ENCODE peak calls at places on chromosomes 4 and X, in four cellular contexts. G, B, S and V are unnamed samples.

GRCh38 chr4:2409381-2409783 is 9.1 kb downstream of the ZFYVE28 start:
- DNase-seq in G (no peak), S (no peak), B (no peak), V (no peak)

GRCh38 chr4:64584981-64585557 is 175.8 kb upstream of the TECRL start:
- DNase-seq in B (peak), S (peak), G (peak), V (no peak)

GRCh38 chr4:152106113-152106763 is 345.4 kb upstream of the GATB start:
- DNase-seq in S (peak), B (peak), G (no peak), V (peak)

GRCh38 chr4:113383111-113383785 is 333.8 kb downstream of the ANK2 start:
- DNase-seq in S (peak), B (peak), G (no peak), V (no peak)

GRCh38 chr4:174873931-174874330 is 44.2 kb upstream of the ADAM29 start:
- DNase-seq in B (no peak), S (no peak), G (peak), V (no peak)

GRCh38 chr4:7393491-7394183 is 41.1 kb downstream of the PSAPL1 start:
- DNase-seq in B (no peak), G (no peak), S (no peak), V (peak)

GRCh38 chr4:167838686-167839085 is 253.7 kb upstream of the ANXA10 start:
- DNase-seq in S (no peak), B (no peak), G (no peak), V (no peak)

GRCh38 chr4:87258677-87259076 is 38.3 kb upstream of the KLHL8 start:
- DNase-seq in B (no peak), G (no peak), S (no peak), V (no peak)

GRCh38 chr4:100042235-100042634 is 92.2 kb upstream of the H2AZ1 start:
- DNase-seq in G (no peak), S (no peak), B (no peak), V (no peak)

GRCh38 chr4:7192252-7193039 is at the start of gene SORCS2:
- DNase-seq in S (peak), G (peak), B (peak), V (peak)

GRCh38 chr4:17780461-17781071 is 855 bp downstream of the FAM184B start:
- DNase-seq in B (no peak), G (peak), S (peak), V (no peak)

GRCh38 chr4:107035711-107036601 is at the start of gene DKK2:
- DNase-seq in B (peak), G (no peak), S (peak), V (peak)

GRCh38 chr4:40763228-40763716 is 13.5 kb downstream of the NSUN7 start:
- DNase-seq in G (no peak), B (no peak), S (peak), V (no peak)

GRCh38 chrX:102339312-102340298 is 92.6 kb downstream of the NXF2 start:
- DNase-seq in S (no peak), G (no peak), B (no peak), V (peak)

GRCh38 chr4:156790866-156791265 is 180.7 kb downstream of the PDGFC start:
- DNase-seq in B (peak), S (peak), G (no peak), V (peak)

GRCh38 chr4:69054578-69055200 is 41.6 kb upstream of the UGT2B7 start:
- DNase-seq in G (no peak), B (peak), S (peak), V (no peak)

GRCh38 chr4:100894339-100894870 is 376.6 kb upstream of the EMCN start:
- DNase-seq in G (no peak), S (no peak), B (no peak), V (no peak)

GRCh38 chr4:73257995-73258667 is 467 bp downstream of the ANKRD17 start:
- DNase-seq in G (peak), S (peak), B (peak), V (peak)

GRCh38 chr4:116516711-116517110 is 568.7 kb downstream of the TRAM1L1 start:
- DNase-seq in S (no peak), G (no peak), B (no peak), V (no peak)

GRCh38 chr4:169619518-169619957 is 840 bp upstream of the CLCN3 start:
- DNase-seq in S (peak), B (peak), G (peak), V (peak)

GRCh38 chr4:84582988-84583870 is at the start of gene CDS1:
- DNase-seq in S (no peak), B (no peak), G (peak), V (peak)

GRCh38 chr4:151420408-151420807 is 11.4 kb downstream of the FHIP1A start:
- DNase-seq in G (no peak), S (no peak), B (peak), V (no peak)

GRCh38 chrX:109760241-109760921 is 27.3 kb upstream of the ACSL4 start:
- DNase-seq in S (no peak), B (peak), G (peak), V (peak)

GRCh38 chr4:113825272-113825671 is 63.7 kb upstream of the CAMK2D start:
- DNase-seq in G (no peak), S (no peak), B (no peak), V (no peak)

GRCh38 chr4:88246600-88246999 is 37.8 kb downstream of the PPM1K start:
- DNase-seq in B (no peak), G (no peak), S (no peak), V (no peak)

GRCh38 chr4:169307581-169307980 is 36.8 kb upstream of the SH3RF1 start:
- DNase-seq in G (no peak), S (no peak), B (no peak), V (no peak)

GRCh38 chrX:49166914-49167739 is 4.6 kb downstream of the MAGIX start:
- DNase-seq in B (peak), G (peak), S (peak), V (peak)

GRCh38 chr4:1520145-1520661 is 114.0 kb upstream of the NKX1-1 start:
- DNase-seq in S (no peak), G (no peak), B (no peak), V (no peak)

GRCh38 chr4:74109894-74110605 is 11.1 kb upstream of the CXCL2 start:
- DNase-seq in S (peak), G (no peak), B (no peak), V (no peak)

GRCh38 chr4:29972121-29972520 is 748.0 kb upstream of the PCDH7 start:
- DNase-seq in B (no peak), S (no peak), G (no peak), V (no peak)

GRCh38 chrX:116749943-116750342 is 287.2 kb upstream of the CT83 start:
- DNase-seq in S (peak), G (peak), B (no peak), V (peak)

GRCh38 chrX:46620505-46620904 is 46.9 kb downstream of the CHST7 start:
- DNase-seq in G (no peak), S (no peak), B (no peak), V (no peak)

GRCh38 chrX:107537815-107538214 is 88.4 kb downstream of the FRMPD3 start:
- DNase-seq in S (peak), G (peak), B (peak), V (peak)

GRCh38 chr4:129163427-129163826 is 67.5 kb downstream of the C4orf33 start:
- DNase-seq in B (no peak), G (no peak), S (no peak), V (no peak)

GRCh38 chrX:68249401-68249831 is 183.9 kb downstream of the OPHN1 start:
- DNase-seq in B (no peak), S (no peak), G (no peak), V (no peak)

GRCh38 chr4:38424171-38424871 is 239.7 kb upstream of the KLF3 start:
- DNase-seq in S (no peak), G (no peak), B (peak), V (peak)

GRCh38 chrX:8083276-8083675 is 87.8 kb downstream of the VCX2 start:
- DNase-seq in B (no peak), S (no peak), G (no peak), V (no peak)

GRCh38 chrX:124747295-124747694 is 400.9 kb downstream of the SH2D1A start:
- DNase-seq in B (no peak), S (no peak), G (no peak), V (no peak)

GRCh38 chr4:100278567-100278966 is 88.3 kb upstream of the DDIT4L start:
- DNase-seq in B (no peak), G (no peak), S (no peak), V (no peak)